ENCODE peak calls at places on chromosomes 13 and 19, in four cellular contexts. One of them, this sample, is unnamed.

GRCh38 chr19:47310323-47310722 is 662 bp downstream of the C5AR1 start:
- DNase-seq in K562: no peak
- DNase-seq in GM12878: no peak
- DNase-seq in HL-60: no peak
- DNase-seq in this sample: no peak

GRCh38 chr19:9132422-9132821 is 5.7 kb upstream of the OR7G3 start:
- DNase-seq in K562: no peak
- DNase-seq in GM12878: no peak
- DNase-seq in HL-60: no peak
- DNase-seq in this sample: no peak

GRCh38 chr13:108621421-108621820 is 8.0 kb upstream of the MYO16 start:
- DNase-seq in K562: no peak
- DNase-seq in GM12878: no peak
- DNase-seq in HL-60: no peak
- DNase-seq in this sample: no peak

GRCh38 chr19:50252111-50252886 is 48.9 kb downstream of the MYH14 start:
- DNase-seq in K562: peak; percentile 56
- DNase-seq in GM12878: no peak
- DNase-seq in HL-60: no peak
- DNase-seq in this sample: no peak

GRCh38 chr19:2475018-2475701 is 767 bp upstream of the GADD45B start:
- DNase-seq in K562: peak; percentile 49
- DNase-seq in GM12878: no peak
- DNase-seq in HL-60: peak; percentile 54
- DNase-seq in this sample: no peak

GRCh38 chr19:54158812-54159351 is 639 bp downstream of the LENG1 start:
- DNase-seq in K562: peak; percentile 49
- DNase-seq in GM12878: no peak
- DNase-seq in HL-60: no peak
- DNase-seq in this sample: no peak

GRCh38 chr13:31625115-31625514 is 114.2 kb upstream of the RXFP2 start:
- DNase-seq in K562: no peak
- DNase-seq in GM12878: no peak
- DNase-seq in HL-60: no peak
- DNase-seq in this sample: no peak

GRCh38 chr19:52889931-52890330 is 7.5 kb downstream of the ZNF320 start:
- DNase-seq in K562: no peak
- DNase-seq in GM12878: no peak
- DNase-seq in HL-60: no peak
- DNase-seq in this sample: no peak

GRCh38 chr19:49874503-49875157 is 2.5 kb downstream of the AKT1S1 start:
- DNase-seq in K562: no peak
- DNase-seq in GM12878: no peak
- DNase-seq in HL-60: no peak
- DNase-seq in this sample: no peak

GRCh38 chr13:29758591-29759114 is 91.8 kb downstream of the UBL3 start:
- DNase-seq in K562: peak; percentile 13
- DNase-seq in GM12878: peak; percentile 74
- DNase-seq in HL-60: peak; percentile 99
- DNase-seq in this sample: no peak

GRCh38 chr13:73698859-73699258 is 435.3 kb downstream of the KLF12 start:
- DNase-seq in K562: no peak
- DNase-seq in GM12878: no peak
- DNase-seq in HL-60: no peak
- DNase-seq in this sample: no peak

GRCh38 chr19:579111-579841 is 6.9 kb downstream of the BSG start:
- DNase-seq in K562: no peak
- DNase-seq in GM12878: no peak
- DNase-seq in HL-60: no peak
- DNase-seq in this sample: no peak
- TF ChIP-seq SPI1 in K562: no peak
- TF ChIP-seq SPI1 in GM12878: no peak
- TF ChIP-seq SPI1 in HL-60: no peak
- TF ChIP-seq SPI1 in this sample: no peak

GRCh38 chr19:48418317-48419064 is 25.0 kb downstream of the GRIN2D start:
- DNase-seq in K562: peak; percentile 80
- DNase-seq in GM12878: no peak
- DNase-seq in HL-60: no peak
- DNase-seq in this sample: no peak
- TF ChIP-seq SPI1 in K562: no peak
- TF ChIP-seq SPI1 in GM12878: no peak
- TF ChIP-seq SPI1 in HL-60: no peak
- TF ChIP-seq SPI1 in this sample: no peak

GRCh38 chr13:37919329-37919880 is 49.8 kb upstream of the TRPC4 start:
- DNase-seq in K562: no peak
- DNase-seq in GM12878: no peak
- DNase-seq in HL-60: no peak
- DNase-seq in this sample: no peak

GRCh38 chr13:37923236-37923635 is 53.7 kb upstream of the TRPC4 start:
- DNase-seq in K562: peak; percentile 63
- DNase-seq in GM12878: no peak
- DNase-seq in HL-60: no peak
- DNase-seq in this sample: no peak

GRCh38 chr13:37914781-37915391 is 45.3 kb upstream of the TRPC4 start:
- DNase-seq in K562: no peak
- DNase-seq in GM12878: no peak
- DNase-seq in HL-60: no peak
- DNase-seq in this sample: no peak

GRCh38 chr13:37918116-37919100 is 48.8 kb upstream of the TRPC4 start:
- DNase-seq in K562: peak; percentile 43
- DNase-seq in GM12878: no peak
- DNase-seq in HL-60: no peak
- DNase-seq in this sample: no peak
- TF ChIP-seq SPI1 in K562: no peak
- TF ChIP-seq SPI1 in GM12878: no peak
- TF ChIP-seq SPI1 in HL-60: no peak
- TF ChIP-seq SPI1 in this sample: no peak

GRCh38 chr13:45811891-45812583 is 39.5 kb downstream of the SIAH3 start:
- DNase-seq in K562: no peak
- DNase-seq in GM12878: no peak
- DNase-seq in HL-60: no peak
- DNase-seq in this sample: no peak
- TF ChIP-seq SPI1 in K562: no peak
- TF ChIP-seq SPI1 in GM12878: no peak
- TF ChIP-seq SPI1 in HL-60: no peak
- TF ChIP-seq SPI1 in this sample: no peak

DNA sequence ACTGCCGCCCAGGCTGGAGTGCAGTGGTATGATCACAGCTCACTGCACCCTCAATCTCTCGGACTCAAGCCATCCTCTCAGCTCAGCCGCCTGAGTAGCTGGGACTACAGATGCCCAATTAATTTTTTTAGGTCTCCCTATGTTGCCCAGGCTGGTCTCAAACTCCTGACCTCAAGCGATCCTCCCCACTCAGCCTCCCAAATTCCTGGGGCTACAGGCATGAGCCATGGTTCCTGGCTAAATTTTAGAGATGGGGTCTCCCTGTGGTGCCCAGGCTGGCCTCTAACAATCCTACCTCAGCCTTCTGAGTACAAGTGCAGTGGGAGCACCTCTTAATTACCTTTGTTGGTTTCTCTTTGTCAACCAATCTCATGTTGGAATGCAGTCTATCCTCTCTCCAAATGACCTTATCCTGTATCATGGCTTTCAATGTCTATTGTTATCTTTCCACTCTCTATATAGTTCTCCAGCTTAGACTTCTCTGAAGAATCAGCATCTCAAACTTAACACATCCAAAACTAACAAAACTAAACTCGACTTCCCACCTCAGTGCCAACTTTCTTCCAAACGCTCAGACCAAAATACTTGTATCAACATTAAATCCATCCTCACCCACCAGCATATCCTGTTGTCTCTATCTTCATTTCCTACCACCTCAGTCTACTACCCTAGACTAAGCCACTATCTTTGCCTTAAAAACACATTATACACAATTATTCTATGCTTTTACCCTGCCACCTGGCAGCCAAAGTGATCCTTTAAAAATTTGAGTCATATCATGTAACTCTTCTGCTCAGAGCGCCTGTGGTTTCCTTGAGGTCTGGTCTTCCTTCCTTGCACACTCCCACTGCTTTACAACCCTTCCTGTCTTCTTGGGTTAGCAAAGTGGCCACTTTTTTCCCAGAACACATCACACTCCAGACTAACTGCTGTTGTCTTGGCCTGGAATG is 6.7 kb downstream of the TPT1 start:
- DNase-seq in K562: no peak
- DNase-seq in GM12878: no peak
- DNase-seq in HL-60: peak; percentile 82
- DNase-seq in this sample: no peak
- TF ChIP-seq SPI1 in K562: no peak
- TF ChIP-seq SPI1 in GM12878: no peak
- TF ChIP-seq SPI1 in HL-60: peak; percentile 21
- TF ChIP-seq SPI1 in this sample: no peak

GRCh38 chr19:13047374-13047773 is 52.1 kb downstream of the NFIX start:
- DNase-seq in K562: no peak
- DNase-seq in GM12878: no peak
- DNase-seq in HL-60: no peak
- DNase-seq in this sample: no peak
- TF ChIP-seq SPI1 in K562: no peak
- TF ChIP-seq SPI1 in GM12878: no peak
- TF ChIP-seq SPI1 in HL-60: no peak
- TF ChIP-seq SPI1 in this sample: no peak

GRCh38 chr13:76289558-76289957 is 596.6 kb downstream of the KCTD12 start:
- DNase-seq in K562: no peak
- DNase-seq in GM12878: no peak
- DNase-seq in HL-60: no peak
- DNase-seq in this sample: no peak

GRCh38 chr13:76292031-76292430 is 594.2 kb downstream of the KCTD12 start:
- DNase-seq in K562: no peak
- DNase-seq in GM12878: no peak
- DNase-seq in HL-60: no peak
- DNase-seq in this sample: no peak

GRCh38 chr13:76285463-76285862 is 600.7 kb downstream of the KCTD12 start:
- DNase-seq in K562: no peak
- DNase-seq in GM12878: no peak
- DNase-seq in HL-60: no peak
- DNase-seq in this sample: no peak

GRCh38 chr13:76286178-76286577 is 600.0 kb downstream of the KCTD12 start:
- DNase-seq in K562: no peak
- DNase-seq in GM12878: no peak
- DNase-seq in HL-60: no peak
- DNase-seq in this sample: no peak
- TF ChIP-seq SPI1 in K562: no peak
- TF ChIP-seq SPI1 in GM12878: no peak
- TF ChIP-seq SPI1 in HL-60: no peak
- TF ChIP-seq SPI1 in this sample: no peak